ENCODE peak calls at places on chromosomes 4 and X, in five cellular contexts. F is HepG2, T is A549, M is GM12878, B is K562. X is an unnamed sample.

GRCh38 chr4:121256346-121256745 is 92.2 kb upstream of the TNIP3 start:
- DNase-seq in F (no peak), T (no peak), M (peak; percentile 77), B (no peak), X (no peak)

GRCh38 chr4:101277661-101278060 is 69.7 kb downstream of the PPP3CA start:
- DNase-seq in F (no peak), T (no peak), M (no peak), B (no peak), X (no peak)

GRCh38 chr4:101418055-101418454 is 70.7 kb upstream of the PPP3CA start:
- DNase-seq in F (no peak), T (no peak), M (peak; percentile 51), B (no peak), X (no peak)

GRCh38 chrX:13689519-13690211 is 737 bp downstream of the RAB9A start:
- DNase-seq in F (no peak), T (no peak), M (no peak), B (no peak), X (peak; percentile 19)

GRCh38 chr4:107709916-107710315 is 10.1 kb downstream of the PAPSS1 start:
- DNase-seq in F (no peak), T (no peak), M (no peak), B (no peak), X (no peak)

GRCh38 chr4:95165926-95166524 is 382.7 kb downstream of the UNC5C start:
- DNase-seq in F (peak; percentile 54), T (peak; percentile 65), M (peak; percentile 17), B (peak; percentile 51), X (peak; percentile 89)

GRCh38 chr4:140300271-140300970 is 73.0 kb upstream of the SCOC start:
- DNase-seq in F (no peak), T (peak; percentile 42), M (no peak), B (no peak), X (no peak)

GRCh38 chr4:87219648-87220093 is 747 bp downstream of the KLHL8 start:
- DNase-seq in F (peak; percentile 11), T (peak; percentile 21), M (no peak), B (no peak), X (peak; percentile 60)

GRCh38 chr4:114563536-114564315 is 34.9 kb upstream of the UGT8 start:
- DNase-seq in F (no peak), T (no peak), M (no peak), B (no peak), X (peak; percentile 24)

GRCh38 chr4:172311682-172312081 is 498.5 kb downstream of the GALNTL6 start:
- DNase-seq in F (no peak), T (no peak), M (no peak), B (no peak), X (no peak)

GRCh38 chr4:27692098-27692679 is 831.5 kb downstream of the STIM2 start:
- DNase-seq in F (peak; percentile 28), T (peak; percentile 27), M (no peak), B (no peak), X (peak; percentile 75)

GRCh38 chrX:148381603-148382002 is 118.8 kb upstream of the AFF2 start:
- DNase-seq in F (no peak), T (no peak), M (peak; percentile 8), B (no peak), X (no peak)

GRCh38 chrX:47631676-47632075 is 1.9 kb upstream of the CFP start:
- DNase-seq in F (no peak), T (no peak), M (no peak), B (no peak), X (no peak)

GRCh38 chr4:156888762-156889161 is 82.8 kb downstream of the PDGFC start:
- DNase-seq in F (no peak), T (no peak), M (no peak), B (no peak), X (no peak)

GRCh38 chr4:156894234-156894633 is 77.4 kb downstream of the PDGFC start:
- DNase-seq in F (no peak), T (no peak), M (no peak), B (no peak), X (no peak)

GRCh38 chr4:156885374-156885773 is 86.2 kb downstream of the PDGFC start:
- DNase-seq in F (no peak), T (no peak), M (no peak), B (no peak), X (no peak)

GRCh38 chr4:156892695-156893211 is 78.8 kb downstream of the PDGFC start:
- DNase-seq in F (no peak), T (no peak), M (no peak), B (no peak), X (no peak)

GRCh38 chr4:156889616-156890594 is 81.7 kb downstream of the PDGFC start:
- DNase-seq in F (no peak), T (no peak), M (no peak), B (no peak), X (no peak)
- TF ChIP-seq JUNB in F (no peak), T (no peak), M (no peak), B (no peak), X (no peak)

GRCh38 chr4:36241771-36242170 is 2.5 kb downstream of the ARAP2 start:
- DNase-seq in F (no peak), T (no peak), M (peak; percentile 53), B (no peak), X (no peak)
- TF ChIP-seq JUNB in F (no peak), T (no peak), M (no peak), B (no peak), X (no peak)

DNA sequence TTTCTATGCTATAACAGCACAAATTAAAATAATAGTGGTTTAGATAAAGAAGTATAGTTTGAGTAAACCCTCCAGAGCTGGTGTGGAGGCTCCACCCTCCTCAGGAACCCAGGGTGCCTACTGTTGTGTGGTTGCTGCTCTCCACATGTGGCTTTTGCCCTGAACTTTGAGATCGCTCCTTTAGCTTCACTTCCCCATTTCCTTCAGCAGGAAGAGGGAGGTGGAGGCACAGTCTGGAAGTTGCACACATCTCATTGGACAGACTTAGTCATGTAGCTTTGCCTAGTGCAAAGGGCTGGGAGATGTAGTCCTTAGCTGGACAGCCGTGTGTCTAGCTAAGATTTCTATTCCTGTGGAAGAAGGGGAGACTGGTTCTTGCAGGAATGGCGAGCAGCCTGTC is 37.9 kb downstream of the RGS12 start:
- DNase-seq in F (no peak), T (no peak), M (no peak), B (no peak), X (no peak)
- TF ChIP-seq JUNB in F (no peak), T (no peak), M (no peak), B (no peak), X (no peak)

GRCh38 chrX:153704021-153704526 is 16.3 kb downstream of the SLC6A8 start:
- DNase-seq in F (no peak), T (no peak), M (no peak), B (no peak), X (no peak)

GRCh38 chrX:153706799-153707198 is 17.4 kb downstream of the BCAP31 start:
- DNase-seq in F (no peak), T (no peak), M (no peak), B (no peak), X (no peak)

GRCh38 chrX:153707406-153707805 is 16.8 kb downstream of the BCAP31 start:
- DNase-seq in F (no peak), T (no peak), M (no peak), B (no peak), X (no peak)

GRCh38 chrX:153709726-153710674 is 14.2 kb downstream of the BCAP31 start:
- DNase-seq in F (no peak), T (no peak), M (no peak), B (no peak), X (no peak)

GRCh38 chrX:153708415-153708814 is 15.8 kb downstream of the BCAP31 start:
- DNase-seq in F (peak; percentile 65), T (peak; percentile 81), M (no peak), B (peak; percentile 76), X (peak; percentile 73)
- TF ChIP-seq JUNB in F (no peak), T (no peak), M (no peak), B (no peak), X (no peak)

GRCh38 chr4:151418856-151419255 is 9.9 kb downstream of the FHIP1A start:
- DNase-seq in F (no peak), T (no peak), M (no peak), B (no peak), X (no peak)
- TF ChIP-seq JUNB in F (no peak), T (no peak), M (no peak), B (no peak), X (no peak)

GRCh38 chr4:105588252-105588651 is 35.8 kb downstream of the ARHGEF38 start:
- DNase-seq in F (no peak), T (no peak), M (no peak), B (no peak), X (no peak)

GRCh38 chr4:105586638-105587328 is 34.4 kb downstream of the ARHGEF38 start:
- DNase-seq in F (no peak), T (no peak), M (no peak), B (no peak), X (no peak)

GRCh38 chr4:105587851-105588250 is 35.4 kb downstream of the ARHGEF38 start:
- DNase-seq in F (no peak), T (no peak), M (no peak), B (no peak), X (no peak)
- TF ChIP-seq JUNB in F (no peak), T (no peak), M (no peak), B (no peak), X (no peak)

X was measured in GM23338.